ENCODE peak calls at places on chromosomes 5 and 9, in five cellular contexts. V is activated T-helper 9 cell treated with anti-CD3 and anti-CD28 coated beads, Interleukin-2, amount 50 U/mL, for 16 hours; D is GM18507; T is activated T-helper 1 cell treated with Interleukin-2 at 50 U/mL for 16 hours; Z is T-helper 9 cell. Q is an unnamed sample.

GRCh38 chr5:174413520-174414314 is 310.7 kb upstream of the MSX2 start:
- DNase-seq in V (no peak), D (no peak), T (no peak), Z (no peak), Q (no peak)

GRCh38 chr5:104170906-104171305 is 608.3 kb upstream of the NUDT12 start:
- DNase-seq in V (no peak), D (no peak), T (no peak), Z (no peak), Q (no peak)

GRCh38 chr5:151706906-151707305 is 20.2 kb upstream of the SPARC start:
- DNase-seq in V (no peak), D (no peak), T (no peak), Z (no peak), Q (no peak)

GRCh38 chr9:32487981-32488380 is 38.0 kb downstream of the RIGI start:
- DNase-seq in V (no peak), D (no peak), T (no peak), Z (no peak), Q (no peak)

GRCh38 chr5:143056792-143057579 is 286.8 kb downstream of the ARHGAP26 start:
- DNase-seq in V (no peak), D (no peak), T (no peak), Z (no peak), Q (no peak)

GRCh38 chr9:4680178-4680535 is 788 bp downstream of the CDC37L1 start:
- DNase-seq in V (no peak), D (no peak), T (no peak), Z (no peak), Q (no peak)

GRCh38 chr9:117121331-117121730 is 293.5 kb downstream of the ASTN2 start:
- DNase-seq in V (no peak), D (no peak), T (no peak), Z (no peak), Q (no peak)

GRCh38 chr5:151617383-151617840 is 26.3 kb upstream of the FAT2 start:
- DNase-seq in V (no peak), D (no peak), T (no peak), Z (no peak), Q (no peak)

GRCh38 chr5:23352437-23352836 is 155.0 kb upstream of the PRDM9 start:
- DNase-seq in V (no peak), D (no peak), T (no peak), Z (no peak), Q (no peak)